ENCODE peak calls at places on chromosomes 2 and 18, in nine cellular contexts. R is A549; O is tibial artery; U is stimulated activated CD4-positive, alpha-beta T cell treated with anti-CD3 and anti-CD28 coated beads, Interleukin-15, amount 100 ng/mL, for 1 hour; X is right cardiac atrium; I is activated CD4-positive, alpha-beta T cell treated with anti-CD3 and anti-CD28 coated beads, Interleukin-2, amount 50 U/mL, for 1 hour; C is left cardiac atrium; G is iPS-NIHi11; W is prostate gland. Y is an unnamed sample.

GRCh38 chr2:16664052-16664731 is 1.4 kb downstream of the CYRIA start:
- DNase-seq in U (no peak), G (no peak), C (peak), R (no peak), W (peak), O (peak), X (peak), I (no peak), Y (peak)

GRCh38 chr2:28270456-28271146 is 122.1 kb upstream of the FOSL2 start:
- DNase-seq in X (no peak), U (no peak), G (no peak), R (no peak), W (no peak), C (no peak), O (no peak), I (no peak), Y (no peak)

GRCh38 chr2:53473236-53473635 is 294.4 kb upstream of the CHAC2 start:
- DNase-seq in X (no peak), U (no peak), W (no peak), C (no peak), I (no peak), R (no peak), O (no peak), G (peak), Y (no peak)

GRCh38 chr2:126909781-126910180 is 11.1 kb downstream of the TEX51 start:
- DNase-seq in C (no peak), I (no peak), W (no peak), R (no peak), X (no peak), O (no peak), U (no peak), G (no peak), Y (no peak)

GRCh38 chr2:158761626-158762025 is 33.5 kb upstream of the DAPL1 start:
- DNase-seq in X (no peak), C (no peak), U (no peak), G (no peak), I (no peak), W (peak), O (no peak), R (no peak), Y (no peak)

GRCh38 chr2:98875081-98875728 is 60.8 kb downstream of the CRACDL start:
- DNase-seq in W (no peak), G (no peak), R (no peak), O (no peak), X (no peak), U (no peak), I (no peak), C (no peak), Y (no peak)

GRCh38 chr2:38526195-38526594 is 76.5 kb downstream of the HNRNPLL start:
- DNase-seq in G (no peak), X (no peak), I (no peak), U (no peak), O (no peak), R (no peak), W (no peak), C (no peak), Y (no peak)

GRCh38 chr18:59737776-59738295 is 40.6 kb upstream of the CCBE1 start:
- DNase-seq in R (no peak), O (no peak), G (no peak), I (no peak), W (no peak), C (no peak), X (no peak), U (no peak), Y (no peak)

GRCh38 chr2:200746301-200746700 is 65.4 kb upstream of the BZW1 start:
- DNase-seq in C (no peak), G (no peak), X (no peak), R (no peak), O (no peak), U (no peak), I (no peak), W (no peak), Y (no peak)

GRCh38 chr2:70123051-70123828 is 36.0 kb downstream of the PCBP1 start:
- DNase-seq in U (no peak), O (peak), X (peak), C (peak), R (no peak), I (no peak), W (peak), G (peak), Y (no peak)

GRCh38 chr2:70083344-70084156 is 3.7 kb upstream of the PCBP1 start:
- DNase-seq in G (no peak), X (no peak), I (peak), U (peak), O (no peak), C (no peak), R (no peak), W (no peak), Y (peak)

GRCh38 chr2:233026211-233026813 is 6.2 kb upstream of the NEU2 start:
- DNase-seq in O (no peak), R (no peak), C (no peak), W (no peak), X (no peak), U (no peak), I (no peak), G (no peak), Y (no peak)

GRCh38 chr18:45993441-45993840 is 26.3 kb upstream of the EPG5 start:
- DNase-seq in X (no peak), C (no peak), U (no peak), G (no peak), O (no peak), I (no peak), W (no peak), R (no peak), Y (no peak)

GRCh38 chr2:119491776-119492525 is 32.3 kb downstream of the SCTR start:
- DNase-seq in R (peak), G (peak), X (no peak), I (no peak), O (no peak), U (no peak), C (no peak), W (peak), Y (no peak)

GRCh38 chr2:175872716-175873115 is 129.4 kb downstream of the LNPK start:
- DNase-seq in I (no peak), O (no peak), X (no peak), C (no peak), U (no peak), W (no peak), G (no peak), R (no peak), Y (no peak)

GRCh38 chr2:223054193-223054781 is 2.3 kb downstream of the KCNE4 start:
- DNase-seq in G (no peak), X (peak), C (peak), O (peak), U (no peak), I (no peak), R (no peak), W (no peak), Y (no peak)

GRCh38 chr2:190396264-190396663 is 11.9 kb upstream of the MFSD6 start:
- DNase-seq in X (no peak), G (no peak), I (no peak), C (no peak), R (no peak), O (no peak), W (no peak), U (no peak), Y (no peak)

GRCh38 chr18:26863122-26863879 is 2.2 kb downstream of the AQP4 start:
- DNase-seq in W (peak), G (peak), R (peak), I (no peak), U (no peak), C (peak), X (peak), O (peak), Y (no peak)

GRCh38 chr18:9539283-9539682 is 64.0 kb downstream of the RALBP1 start:
- DNase-seq in O (no peak), I (no peak), R (no peak), U (no peak), C (no peak), W (no peak), G (no peak), X (no peak), Y (no peak)

GRCh38 chr2:157428500-157429175 is 15.3 kb downstream of the CYTIP start:
- DNase-seq in U (no peak), X (no peak), R (no peak), C (no peak), I (no peak), G (no peak), O (no peak), W (no peak), Y (no peak)

GRCh38 chr2:176650811-176651559 is 381.7 kb downstream of the MTX2 start:
- DNase-seq in R (no peak), C (no peak), I (no peak), O (no peak), U (no peak), G (no peak), X (no peak), W (no peak), Y (no peak)

GRCh38 chr2:20156826-20157605 is 67.9 kb downstream of the SDC1 start:
- DNase-seq in W (no peak), G (no peak), U (no peak), I (no peak), C (no peak), O (no peak), R (no peak), X (no peak), Y (no peak)

GRCh38 chr18:54939375-54939917 is 19.8 kb downstream of the CCDC68 start:
- DNase-seq in O (no peak), R (no peak), C (no peak), X (no peak), W (no peak), U (no peak), I (no peak), G (no peak), Y (no peak)

GRCh38 chr2:97914691-97915213 is 81.0 kb downstream of the TMEM131 start:
- DNase-seq in I (no peak), O (no peak), X (no peak), R (no peak), U (no peak), G (no peak), C (no peak), W (no peak), Y (no peak)

GRCh38 chr2:47486858-47487497 is 84.0 kb downstream of the MSH2 start:
- DNase-seq in U (no peak), W (no peak), G (no peak), I (no peak), X (no peak), O (no peak), C (no peak), R (no peak), Y (peak)

GRCh38 chr2:231709636-231709980 is 1.3 kb downstream of the PTMA start:
- DNase-seq in I (peak), X (no peak), G (no peak), W (peak), O (peak), U (peak), R (no peak), C (peak), Y (no peak)

GRCh38 chr2:18373664-18374063 is 186.8 kb downstream of the RDH14 start:
- DNase-seq in W (no peak), G (no peak), C (no peak), O (no peak), X (no peak), I (no peak), R (no peak), U (no peak), Y (no peak)